ENCODE peak calls at places on chromosomes 1 and 21, in nine cellular contexts. J, B, W, K, X, G, Q, T and L are unnamed samples.

GRCh38 chr21:15415541-15416261 is 314.1 kb upstream of the USP25 start:
- DNase-seq in Q (no peak), T (no peak), G (no peak), K (no peak), J (no peak), W (no peak), X (no peak), B (peak; percentile 6), L (no peak)

GRCh38 chr1:233547726-233548125 is 66.2 kb upstream of the KCNK1 start:
- DNase-seq in Q (no peak), G (no peak), B (no peak), K (no peak), T (no peak), X (no peak), J (no peak), W (no peak), L (no peak)

GRCh38 chr1:87642581-87643129 is 314.0 kb downstream of the LMO4 start:
- DNase-seq in K (no peak), X (no peak), J (no peak), Q (no peak), T (peak; percentile 61), B (no peak), W (no peak), G (no peak), L (no peak)

GRCh38 chr21:33127154-33127893 is 57.4 kb downstream of the OLIG1 start:
- DNase-seq in B (peak; percentile 53), G (peak; percentile 9), X (peak; percentile 23), Q (peak; percentile 48), T (peak; percentile 81), J (peak; percentile 63), K (peak; percentile 19), W (peak; percentile 50), L (no peak)

GRCh38 chr1:108791790-108792189 is 45.3 kb downstream of the STXBP3 start:
- DNase-seq in T (no peak), B (no peak), W (no peak), X (no peak), J (no peak), Q (no peak), G (no peak), K (no peak), L (no peak)

GRCh38 chr1:217721692-217722091 is 90.5 kb downstream of the SPATA17 start:
- DNase-seq in B (no peak), Q (no peak), J (no peak), G (no peak), K (no peak), X (no peak), W (no peak), T (no peak), L (no peak)

GRCh38 chr1:59574085-59574484 is 240.7 kb upstream of the HOOK1 start:
- DNase-seq in B (no peak), T (no peak), Q (no peak), K (no peak), G (no peak), X (no peak), W (no peak), J (no peak), L (no peak)

GRCh38 chr1:247373721-247374141 is 42.1 kb upstream of the ZNF496 start:
- DNase-seq in B (peak; percentile 54), K (peak; percentile 38), Q (no peak), T (peak; percentile 50), W (peak; percentile 23), X (no peak), J (peak; percentile 22), G (peak; percentile 24), L (no peak)

GRCh38 chr1:2258122-2258812 is 30.1 kb downstream of the SKI start:
- DNase-seq in Q (no peak), K (no peak), J (no peak), B (no peak), W (no peak), X (no peak), G (no peak), T (no peak), L (no peak)

GRCh38 chr1:237748192-237748591 is 142.5 kb downstream of the ZP4 start:
- DNase-seq in T (no peak), K (no peak), X (no peak), Q (no peak), G (no peak), W (no peak), J (no peak), B (no peak), L (no peak)

GRCh38 chr1:47992720-47993119 is 4.5 kb downstream of the TRABD2B start:
- DNase-seq in T (no peak), K (no peak), J (peak; percentile 20), Q (no peak), G (no peak), X (peak; percentile 34), B (peak; percentile 55), W (no peak), L (no peak)

GRCh38 chr1:35717911-35718476 is 690 bp downstream of the C1orf216 start:
- DNase-seq in G (peak; percentile 36), W (peak; percentile 31), J (peak; percentile 60), T (peak; percentile 18), B (peak; percentile 54), Q (peak; percentile 13), K (no peak), X (no peak), L (no peak)

GRCh38 chr1:179228783-179229213 is 679 bp downstream of the ABL2 start:
- DNase-seq in K (peak; percentile 14), J (peak; percentile 38), T (peak; percentile 72), Q (no peak), X (no peak), W (peak; percentile 50), G (peak; percentile 33), B (peak; percentile 47), L (no peak)

GRCh38 chr1:39385067-39385988 is 106.1 kb upstream of the BMP8A start:
- DNase-seq in K (no peak), J (no peak), B (no peak), Q (no peak), X (no peak), W (no peak), G (no peak), T (no peak), L (no peak)

GRCh38 chr1:41360074-41361027 is 883 bp upstream of the FOXO6 start:
- DNase-seq in X (no peak), B (no peak), G (peak; percentile 21), Q (no peak), T (no peak), W (no peak), K (no peak), J (no peak), L (no peak)

GRCh38 chr1:6984996-6985395 is 199.7 kb downstream of the CAMTA1 start:
- DNase-seq in Q (no peak), K (no peak), W (no peak), G (no peak), B (no peak), T (no peak), X (no peak), J (no peak), L (no peak)

DNA sequence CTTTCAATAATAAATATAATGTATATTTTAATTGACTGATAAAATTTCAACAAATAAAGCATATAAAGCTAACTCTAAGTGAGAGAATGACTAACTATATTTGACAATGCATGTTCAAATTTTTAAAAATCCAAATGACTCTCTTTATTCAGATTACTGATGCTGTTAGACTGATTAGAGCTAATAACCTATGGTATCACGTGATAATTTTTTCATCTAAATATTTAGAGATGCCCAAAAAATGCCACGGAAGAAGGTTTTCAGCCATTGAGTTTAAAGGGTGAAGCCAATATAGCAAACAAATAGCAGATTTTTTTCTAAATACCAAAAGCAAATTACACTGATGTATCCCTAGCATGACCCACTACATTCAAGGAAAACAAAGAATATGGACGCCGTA is 61.1 kb upstream of the OR10J4 start:
- DNase-seq in Q (no peak), B (no peak), K (no peak), X (no peak), T (no peak), G (no peak), J (no peak), W (no peak), L (no peak)
- H3K9me3 ChIP-seq in Q (no peaks in the 10 kb centered on the region), B (peaks cover 26% of the 10 kb centered on the region), K (no peaks in the 10 kb centered on the region), X (peaks cover 16% of the 10 kb centered on the region), T (no peaks in the 10 kb centered on the region), G (no peaks in the 10 kb centered on the region), J (no peaks in the 10 kb centered on the region), W (no peaks in the 10 kb centered on the region), L (no peaks in the 10 kb centered on the region)

DNA sequence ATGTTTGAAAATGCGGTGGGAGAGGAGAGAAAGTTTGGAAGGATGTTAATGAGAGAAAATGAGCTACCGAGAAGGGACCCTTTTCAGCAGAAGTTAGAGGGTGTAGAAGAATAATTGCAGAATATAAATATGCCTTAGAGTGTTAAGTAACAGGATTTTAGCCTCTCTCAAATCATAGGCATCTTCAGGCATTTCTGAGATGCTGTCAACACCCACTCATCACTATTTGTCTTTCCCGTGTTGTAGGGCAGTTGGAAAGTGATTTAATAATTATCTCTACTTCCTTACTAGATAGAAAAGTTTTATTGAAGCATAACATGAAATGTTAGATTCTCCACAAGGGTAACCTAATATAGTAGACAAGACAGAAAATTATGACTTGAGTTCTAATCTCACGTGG is 96.4 kb upstream of the RGS4 start:
- DNase-seq in J (no peak), Q (no peak), X (no peak), B (no peak), K (no peak), W (no peak), T (no peak), G (no peak), L (no peak)
- H3K27ac ChIP-seq in J (no peak overlapping the region), Q (no peak overlapping the region), X (no peak overlapping the region), B (no peak overlapping the region), K (no peak overlapping the region), W (no peak overlapping the region), T (no peak overlapping the region), G (no peak overlapping the region), L (no peak overlapping the region)

GRCh38 chr1:226882631-226883409 is 12.4 kb downstream of the PSEN2 start:
- DNase-seq in G (no peak), X (no peak), J (peak; percentile 50), Q (no peak), B (no peak), T (no peak), K (no peak), W (no peak), L (no peak)
- H3K4me3 ChIP-seq in G (peak overlapping the region; percentile 17), X (peak overlapping the region; percentile 39), J (peak overlapping the region; percentile 55), Q (no peak overlapping the region), B (peak overlapping the region; percentile 12), T (no peak overlapping the region), K (peak overlapping the region; percentile 53), W (no peak overlapping the region), L (peak overlapping the region; percentile 4)

GRCh38 chr1:152535774-152536173 is 21.5 kb downstream of the CRCT1 start:
- DNase-seq in J (no peak), T (no peak), W (no peak), Q (no peak), B (no peak), X (no peak), G (no peak), K (no peak), L (no peak)

GRCh38 chr1:152537496-152537895 is 23.2 kb downstream of the CRCT1 start:
- DNase-seq in X (no peak), W (no peak), Q (no peak), J (no peak), G (no peak), B (no peak), K (no peak), T (no peak), L (no peak)

GRCh38 chr1:152533327-152533938 is 19.2 kb downstream of the CRCT1 start:
- DNase-seq in Q (peak; percentile 56), T (no peak), G (no peak), K (no peak), W (peak; percentile 20), J (no peak), X (no peak), B (no peak), L (no peak)
- H3K9me3 ChIP-seq in Q (no peaks in the 10 kb centered on the region), T (peaks cover 4% of the 10 kb centered on the region), G (no peaks in the 10 kb centered on the region), K (no peaks in the 10 kb centered on the region), W (no peaks in the 10 kb centered on the region), J (no peaks in the 10 kb centered on the region), X (no peaks in the 10 kb centered on the region), B (peaks cover 8% of the 10 kb centered on the region), L (no peaks in the 10 kb centered on the region)